ENCODE peak calls at places on chromosomes 13 and 19, in ten cellular contexts. J is CD8-positive, alpha-beta T cell; T is left ventricle myocardium inferior; Y is aorta; N is colonic mucosa; K is naive thymus-derived CD4-positive, alpha-beta T cell; O is uterus; G is MM.1S; W is heart right ventricle; U is mesendoderm. B is an unnamed sample.
A peak's percentile ranks its signal among the peaks of the same experiment; 100 is the strongest.

GRCh38 chr13:21522847-21523246 is 63.7 kb upstream of the ZDHHC20 start:
- DNase-seq in J (no peak), T (no peak), Y (no peak), N (no peak), K (no peak), O (no peak), G (no peak), W (no peak), U (no peak), B (no peak)

GRCh38 chr13:85520445-85520844 is 278.8 kb downstream of the SLITRK6 start:
- DNase-seq in J (no peak), T (no peak), Y (no peak), N (no peak), K (no peak), O (no peak), G (no peak), W (no peak), U (no peak), B (no peak)

GRCh38 chr13:38661276-38661675 is 25.6 kb upstream of the FREM2 start:
- DNase-seq in J (no peak), T (no peak), Y (no peak), N (no peak), K (no peak), O (no peak), G (no peak), W (no peak), U (no peak), B (no peak)

GRCh38 chr19:28012361-28012760 is 1200.6 kb downstream of the UQCRFS1 start:
- DNase-seq in J (no peak), T (no peak), Y (no peak), N (no peak), K (no peak), O (no peak), G (no peak), W (no peak), U (peak; percentile 76), B (no peak)

GRCh38 chr13:109568273-109568900 is 218.0 kb downstream of the IRS2 start:
- DNase-seq in J (no peak), T (no peak), Y (no peak), N (no peak), K (no peak), O (no peak), G (no peak), W (no peak), U (no peak), B (no peak)

GRCh38 chr19:45403781-45404556 is 900 bp downstream of the PPP1R13L start:
- DNase-seq in J (no peak), T (peak; percentile 75), Y (peak; percentile 70), N (peak; percentile 82), K (peak; percentile 73), O (peak; percentile 37), G (peak; percentile 76), W (peak; percentile 68), U (peak; percentile 95), B (peak; percentile 68)

GRCh38 chr13:104832265-104832664 is 1703.2 kb downstream of the EFNB2 start:
- DNase-seq in J (no peak), T (no peak), Y (no peak), N (no peak), K (no peak), O (no peak), G (no peak), W (no peak), U (no peak), B (no peak)

GRCh38 chr13:61410266-61410665 is 5.4 kb downstream of the PCDH20 start:
- DNase-seq in J (no peak), T (no peak), Y (no peak), N (no peak), K (no peak), O (no peak), G (no peak), W (no peak), U (no peak), B (no peak)

GRCh38 chr19:53537126-53537522 is 821 bp upstream of the ZNF331 start:
- DNase-seq in J (no peak), T (no peak), Y (no peak), N (no peak), K (no peak), O (no peak), G (no peak), W (no peak), U (no peak), B (no peak)

GRCh38 chr13:79647518-79647917 is 166.6 kb downstream of the NDFIP2 start:
- DNase-seq in J (no peak), T (no peak), Y (no peak), N (no peak), K (no peak), O (no peak), G (no peak), W (no peak), U (no peak), B (peak; percentile 94)

GRCh38 chr13:44451109-44451508 is 77.5 kb downstream of the SERP2 start:
- DNase-seq in J (no peak), T (no peak), Y (no peak), N (no peak), K (no peak), O (no peak), G (no peak), W (no peak), U (no peak), B (no peak)

GRCh38 chr13:44448373-44448772 is 74.7 kb downstream of the SERP2 start:
- DNase-seq in J (no peak), T (no peak), Y (no peak), N (no peak), K (no peak), O (no peak), G (no peak), W (no peak), U (no peak), B (no peak)

GRCh38 chr13:44451651-44452050 is 78.0 kb downstream of the SERP2 start:
- DNase-seq in J (no peak), T (no peak), Y (no peak), N (no peak), K (no peak), O (no peak), G (no peak), W (no peak), U (no peak), B (no peak)

GRCh38 chr13:44448875-44449274 is 75.3 kb downstream of the SERP2 start:
- DNase-seq in J (no peak), T (no peak), Y (no peak), N (no peak), K (no peak), O (no peak), G (no peak), W (no peak), U (no peak), B (no peak)

DNA sequence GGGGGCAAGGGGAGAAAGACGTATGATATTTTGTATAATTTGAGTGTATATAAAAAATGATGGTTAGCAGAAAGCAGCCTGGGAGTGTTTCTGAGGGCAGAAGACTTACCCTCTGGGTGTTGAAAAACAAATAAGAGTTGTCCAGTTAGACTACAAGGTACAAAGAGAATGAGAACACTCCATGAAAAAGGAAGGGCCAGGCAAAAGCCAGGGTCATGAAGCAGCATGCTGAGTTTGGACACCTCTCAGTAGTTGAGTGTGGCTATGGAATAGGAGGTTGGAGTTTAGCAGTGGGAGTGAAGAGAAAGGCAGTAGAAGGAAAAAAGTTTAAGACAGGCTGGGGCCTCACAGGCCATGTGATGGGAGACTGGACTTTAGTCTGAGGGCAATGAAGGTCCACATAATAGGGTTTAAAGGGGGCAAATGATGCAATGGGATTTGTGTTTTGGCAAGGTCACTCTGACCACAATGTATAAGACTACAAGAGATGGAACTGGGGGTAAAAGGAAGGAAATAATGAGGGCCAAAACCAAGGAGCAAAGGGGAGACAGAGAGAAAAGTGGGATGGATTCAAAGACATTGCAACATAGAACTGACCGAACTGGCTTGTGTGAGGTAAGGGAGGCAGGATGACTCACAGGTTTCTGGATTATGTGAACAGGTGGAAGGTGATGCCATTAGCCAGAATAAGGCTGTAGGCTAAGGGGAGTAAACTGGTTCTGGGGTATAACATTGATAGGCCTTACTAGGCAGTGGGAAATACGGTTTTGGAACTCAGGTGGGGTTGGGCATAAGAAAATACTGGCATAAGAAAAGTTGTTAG is 76.6 kb downstream of the SERP2 start:
- DNase-seq in J (no peak), T (no peak), Y (no peak), N (no peak), K (no peak), O (no peak), G (no peak), W (no peak), U (no peak), B (peak; percentile 68)
- H3K27ac ChIP-seq in J (no peak overlapping the region), T (no peak overlapping the region), Y (no peak overlapping the region), N (no peak overlapping the region), K (no peak overlapping the region), O (no peak overlapping the region), G (no peak overlapping the region), W (no peak overlapping the region), U (no peak overlapping the region), B (no peak overlapping the region)

GRCh38 chr19:5352229-5352763 is 11.7 kb upstream of the PTPRS start:
- DNase-seq in J (no peak), T (no peak), Y (no peak), N (no peak), K (no peak), O (no peak), G (no peak), W (no peak), U (peak; percentile 58), B (no peak)
- H3K27ac ChIP-seq in J (no peak overlapping the region), T (no peak overlapping the region), Y (no peak overlapping the region), N (no peak overlapping the region), K (no peak overlapping the region), O (no peak overlapping the region), G (no peak overlapping the region), W (no peak overlapping the region), U (no peak overlapping the region), B (no peak overlapping the region)

GRCh38 chr19:36377541-36378178 is 1.3 kb downstream of the ZFP14 start:
- DNase-seq in J (no peak), T (no peak), Y (no peak), N (no peak), K (no peak), O (no peak), G (no peak), W (no peak), U (no peak), B (no peak)
- H3K27ac ChIP-seq in J (no peak overlapping the region), T (peak overlapping the region; percentile 91), Y (no peak overlapping the region), N (no peak overlapping the region), K (no peak overlapping the region), O (peak overlapping the region; percentile 78), G (no peak overlapping the region), W (peak overlapping the region; percentile 88), U (no peak overlapping the region), B (no peak overlapping the region)

GRCh38 chr13:95264225-95264624 is 37.0 kb downstream of the ABCC4 start:
- DNase-seq in J (no peak), T (no peak), Y (no peak), N (no peak), K (no peak), O (no peak), G (no peak), W (no peak), U (no peak), B (no peak)

GRCh38 chr13:95269756-95270155 is 31.5 kb downstream of the ABCC4 start:
- DNase-seq in J (no peak), T (no peak), Y (no peak), N (no peak), K (no peak), O (no peak), G (no peak), W (no peak), U (no peak), B (no peak)

GRCh38 chr13:95262837-95263381 is 38.3 kb downstream of the ABCC4 start:
- DNase-seq in J (no peak), T (no peak), Y (no peak), N (no peak), K (no peak), O (no peak), G (no peak), W (no peak), U (no peak), B (no peak)

GRCh38 chr13:95261956-95262355 is 39.3 kb downstream of the ABCC4 start:
- DNase-seq in J (no peak), T (no peak), Y (no peak), N (no peak), K (no peak), O (no peak), G (no peak), W (no peak), U (no peak), B (no peak)

GRCh38 chr13:95267662-95268369 is 33.4 kb downstream of the ABCC4 start:
- DNase-seq in J (no peak), T (no peak), Y (no peak), N (peak; percentile 36), K (no peak), O (no peak), G (no peak), W (no peak), U (peak; percentile 11), B (peak; percentile 44)
- H3K27ac ChIP-seq in J (no peak overlapping the region), T (no peak overlapping the region), Y (no peak overlapping the region), N (peak overlapping the region; percentile 50), K (no peak overlapping the region), O (no peak overlapping the region), G (no peak overlapping the region), W (no peak overlapping the region), U (no peak overlapping the region), B (peak overlapping the region; percentile 79)

B was measured in RWPE1.